ENCODE peak calls at places on chromosome 20, in five cellular contexts. O is ovary, T is stomach, W is sigmoid colon, C is A549. V is an unnamed sample.

GRCh38 chr20:3980260-3981131 is 34.9 kb downstream of the RNF24 start:
- DNase-seq in T (no peak), O (no peak), W (no peak), C (peak), V (no peak)

GRCh38 chr20:20780127-20780822 is 67.8 kb upstream of the RALGAPA2 start:
- DNase-seq in W (peak), T (peak), O (peak), C (peak), V (peak)

GRCh38 chr20:824916-825315 is 8.6 kb upstream of the FAM110A start:
- DNase-seq in T (peak), W (peak), O (no peak), C (no peak), V (no peak)

GRCh38 chr20:45991616-45992015 is 17.1 kb upstream of the MMP9 start:
- DNase-seq in C (no peak), T (no peak), W (peak), O (no peak), V (no peak)

GRCh38 chr20:33604084-33604990 is 57.8 kb upstream of the C20orf144 start:
- DNase-seq in W (no peak), O (no peak), C (no peak), T (no peak), V (no peak)

GRCh38 chr20:1899169-1899525 is 3.9 kb downstream of the SIRPA start:
- DNase-seq in O (no peak), W (no peak), C (no peak), T (no peak), V (no peak)

GRCh38 chr20:5353624-5354496 is 37.1 kb upstream of the PROKR2 start:
- DNase-seq in O (no peak), T (no peak), C (peak), W (no peak), V (no peak)

GRCh38 chr20:57991211-57991841 is 237.1 kb downstream of the ANKRD60 start:
- DNase-seq in T (no peak), W (no peak), O (no peak), C (peak), V (no peak)

GRCh38 chr20:35307666-35308653 is 15.7 kb upstream of the FAM83C start:
- DNase-seq in T (peak), C (peak), O (no peak), W (peak), V (no peak)

GRCh38 chr20:35312348-35312747 is 20.1 kb upstream of the FAM83C start:
- DNase-seq in T (no peak), W (no peak), C (peak), O (no peak), V (no peak)

GRCh38 chr20:11882651-11883050 is 35.0 kb upstream of the BTBD3 start:
- DNase-seq in T (no peak), C (no peak), W (no peak), O (no peak), V (no peak)

GRCh38 chr20:22472386-22472785 is 112.0 kb downstream of the FOXA2 start:
- DNase-seq in W (no peak), T (no peak), C (peak), O (no peak), V (no peak)

GRCh38 chr20:33009214-33010132 is 2.0 kb downstream of the BPIFB2 start:
- DNase-seq in T (no peak), C (no peak), W (no peak), O (no peak), V (no peak)

GRCh38 chr20:38748863-38749153 is 548 bp downstream of the ACTR5 start:
- DNase-seq in W (no peak), O (no peak), T (no peak), C (peak), V (no peak)

GRCh38 chr20:8527998-8528397 is 395.9 kb downstream of the PLCB1 start:
- DNase-seq in O (no peak), W (no peak), C (peak), T (no peak), V (no peak)

GRCh38 chr20:53291548-53291947 is 302.1 kb downstream of the ZNF217 start:
- DNase-seq in W (no peak), T (no peak), C (no peak), O (no peak), V (no peak)

GRCh38 chr20:61875221-61875885 is 190.3 kb downstream of the TAF4 start:
- DNase-seq in O (no peak), W (no peak), T (no peak), C (peak), V (no peak)

GRCh38 chr20:11677445-11678235 is 240.1 kb upstream of the BTBD3 start:
- DNase-seq in O (no peak), C (no peak), W (no peak), T (no peak), V (no peak)

GRCh38 chr20:13412806-13413445 is 191.9 kb downstream of the ISM1 start:
- DNase-seq in O (no peak), C (peak), W (no peak), T (no peak), V (no peak)

GRCh38 chr20:51731771-51732453 is 36.3 kb downstream of the ATP9A start:
- DNase-seq in T (no peak), W (no peak), C (no peak), O (peak), V (no peak)

DNA sequence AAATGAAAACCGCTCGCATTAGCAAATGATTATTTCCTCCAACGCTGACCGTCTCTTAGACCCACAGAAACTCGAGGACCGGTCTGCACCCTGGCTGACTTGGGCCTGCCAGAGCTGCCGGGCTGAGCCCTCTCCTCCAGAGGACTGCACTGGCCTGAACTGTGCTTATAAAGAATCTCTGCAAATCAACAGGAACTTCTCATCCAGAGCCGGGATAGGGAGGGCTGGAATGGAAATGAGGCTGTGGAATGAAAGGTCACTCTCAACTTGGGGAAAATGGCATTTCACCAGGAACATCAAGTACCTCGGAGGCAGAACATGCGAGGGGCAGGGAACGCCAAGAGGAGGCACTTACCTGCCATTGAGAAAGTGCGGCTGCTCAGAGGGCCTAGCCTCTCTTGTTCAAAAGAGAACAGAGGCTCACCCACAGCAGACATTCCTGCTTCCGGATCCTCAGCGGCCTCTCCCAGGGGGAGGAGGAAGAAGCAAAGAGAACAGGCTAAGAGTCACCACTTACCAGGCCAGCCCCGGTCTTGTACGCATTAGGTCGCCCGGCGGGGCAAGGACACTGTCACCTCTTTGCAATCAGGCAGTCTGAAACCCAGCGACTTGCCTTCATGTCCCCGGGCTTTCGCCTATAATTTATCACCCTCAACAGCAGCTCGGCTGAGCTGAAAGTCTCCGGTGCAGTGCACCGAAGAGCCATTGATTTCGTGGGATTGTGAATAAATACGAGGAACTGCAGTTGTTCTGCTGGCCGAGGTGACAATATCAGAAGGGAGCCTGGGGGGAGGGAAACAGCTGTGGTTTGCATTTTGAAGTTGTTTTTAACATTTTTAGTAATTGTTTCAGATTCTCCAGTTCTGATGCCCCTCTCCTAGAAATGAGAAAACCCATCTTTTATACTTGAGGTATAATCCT is 37.6 kb downstream of the ZMYND8 start:
- DNase-seq in O (peak), W (peak), C (peak), T (peak), V (peak)
- TF ChIP-seq EP300 in O (peak), W (peak), C (peak), T (peak), V (peak)

GRCh38 chr20:59004763-59005522 is 2.1 kb downstream of the CTSZ start:
- DNase-seq in O (no peak), C (no peak), T (peak), W (peak), V (peak)
- H3K4me3 ChIP-seq in O (no peak), C (no peak), T (peak), W (peak), V (no peak)

DNA sequence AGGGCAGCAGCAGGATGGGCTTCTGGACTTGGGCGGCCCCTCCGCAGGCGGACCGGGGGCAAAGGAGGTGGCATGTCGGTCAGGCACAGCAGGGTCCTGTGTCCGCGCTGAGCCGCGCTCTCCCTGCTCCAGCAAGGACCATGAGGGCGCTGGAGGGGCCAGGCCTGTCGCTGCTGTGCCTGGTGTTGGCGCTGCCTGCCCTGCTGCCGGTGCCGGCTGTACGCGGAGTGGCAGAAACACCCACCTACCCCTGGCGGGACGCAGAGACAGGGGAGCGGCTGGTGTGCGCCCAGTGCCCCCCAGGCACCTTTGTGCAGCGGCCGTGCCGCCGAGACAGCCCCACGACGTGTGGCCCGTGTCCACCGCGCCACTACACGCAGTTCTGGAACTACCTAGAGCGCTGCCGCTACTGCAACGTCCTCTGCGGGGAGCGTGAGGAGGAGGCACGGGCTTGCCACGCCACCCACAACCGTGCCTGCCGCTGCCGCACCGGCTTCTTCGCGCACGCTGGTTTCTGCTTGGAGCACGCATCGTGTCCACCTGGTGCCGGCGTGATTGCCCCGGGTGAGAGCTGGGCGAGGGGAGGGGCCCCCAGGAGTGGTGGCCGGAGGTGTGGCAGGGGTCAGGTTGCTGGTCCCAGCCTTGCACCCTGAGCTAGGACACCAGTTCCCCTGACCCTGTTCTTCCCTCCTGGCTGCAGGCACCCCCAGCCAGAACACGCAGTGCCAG is at the start of gene TNFRSF6B:
- DNase-seq in W (peak), O (no peak), T (no peak), C (no peak), V (no peak)
- TF ChIP-seq POLR2A in W (no peak), O (no peak), T (no peak), C (no peak), V (no peak)

DNA sequence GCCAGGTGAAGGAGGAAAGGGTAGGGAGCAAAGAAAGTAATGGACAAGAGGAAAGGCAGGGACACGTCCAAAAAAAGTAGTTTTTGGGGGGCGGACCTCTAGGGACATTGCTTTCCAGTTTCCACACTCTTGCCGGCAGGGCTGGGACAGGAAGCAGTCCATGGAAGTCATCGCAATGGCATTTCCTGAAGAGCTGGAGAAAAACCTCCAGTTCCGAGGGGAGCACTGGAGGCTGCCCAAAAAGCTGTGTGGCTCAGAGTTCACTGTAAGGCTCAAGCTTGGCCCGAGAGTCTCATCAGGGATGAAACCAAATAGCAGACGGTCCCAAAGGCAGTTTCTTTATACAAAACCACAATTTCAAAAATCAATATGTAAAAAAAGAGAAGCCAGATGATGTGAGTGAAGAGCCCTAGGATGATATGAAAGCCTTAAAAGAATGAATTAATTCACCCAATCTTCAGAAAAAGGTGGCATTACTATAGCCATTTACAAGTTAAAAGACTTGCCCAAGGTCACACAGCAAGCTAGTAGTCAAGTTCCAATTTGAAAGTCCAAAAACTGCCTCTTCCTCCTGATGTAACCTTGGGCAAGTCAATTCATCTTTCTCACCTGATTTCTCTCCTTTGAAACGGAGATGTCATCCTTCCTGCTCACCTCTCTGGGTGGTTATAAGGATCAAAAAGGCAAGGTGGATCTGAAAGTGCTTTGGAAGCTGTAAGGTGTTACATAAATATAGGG is 9.2 kb downstream of the BCL2L1 start:
- DNase-seq in C (peak), W (peak), T (peak), O (peak), V (peak)
- TF ChIP-seq EP300 in C (no peak), W (no peak), T (no peak), O (no peak), V (peak)

GRCh38 chr20:63155266-63156165 is 60.4 kb downstream of the YTHDF1 start:
- DNase-seq in W (no peak), O (no peak), C (no peak), T (no peak), V (no peak)
- H3K4me3 ChIP-seq in W (no peak), O (no peak), C (no peak), T (no peak), V (no peak)

DNA sequence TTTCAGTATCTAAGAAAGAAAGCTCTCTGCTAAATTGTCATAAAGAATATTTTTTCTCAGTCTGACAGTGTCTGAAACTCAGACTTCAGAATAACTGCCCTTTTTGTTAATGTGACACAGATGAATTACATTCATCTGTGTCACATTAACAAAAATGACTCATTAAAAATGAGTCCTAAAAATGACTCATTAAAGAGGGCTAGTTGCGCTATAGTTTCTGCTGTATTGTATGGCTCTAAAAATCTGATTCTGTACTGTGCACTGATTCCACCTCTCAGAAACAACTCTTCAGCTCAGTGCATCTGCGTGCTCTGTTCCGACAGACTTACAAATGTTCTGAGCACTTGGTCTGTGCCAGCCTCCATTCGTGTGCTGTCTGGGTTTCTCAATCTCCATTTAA is 15.0 kb downstream of the RNF114 start:
- DNase-seq in C (no peak), T (no peak), O (no peak), W (no peak), V (no peak)
- TF ChIP-seq POLR2A in C (no peak), T (no peak), O (no peak), W (no peak), V (no peak)